ENCODE peak calls at places on chromosome 19, in seven cellular contexts. One of them, this sample, is unnamed.
A peak's percentile ranks its signal among the peaks of the same experiment; 100 is the strongest.

GRCh38 chr19:5693195-5694166 is 3.4 kb downstream of the RPL36 start:
- DNase-seq in breast epithelium: no peak
- DNase-seq in MM.1S: peak; percentile 6
- DNase-seq in spleen: peak; percentile 80
- DNase-seq in AG04450: no peak
- DNase-seq in effector memory CD4-positive, alpha-beta T cell: no peak
- DNase-seq in transverse colon: no peak
- DNase-seq in this sample: no peak

GRCh38 chr19:41767105-41767504 is 11.8 kb downstream of the CEACAM6 start:
- DNase-seq in spleen: no peak
- DNase-seq in AG04450: no peak
- DNase-seq in breast epithelium: no peak
- DNase-seq in effector memory CD4-positive, alpha-beta T cell: no peak
- DNase-seq in MM.1S: no peak
- DNase-seq in transverse colon: no peak
- DNase-seq in this sample: no peak

GRCh38 chr19:21439372-21439771 is 42.4 kb downstream of the ZNF493 start:
- DNase-seq in effector memory CD4-positive, alpha-beta T cell: no peak
- DNase-seq in AG04450: no peak
- DNase-seq in breast epithelium: peak; percentile 67
- DNase-seq in spleen: no peak
- DNase-seq in transverse colon: no peak
- DNase-seq in MM.1S: no peak
- DNase-seq in this sample: no peak

GRCh38 chr19:47158879-47159509 is 28.4 kb downstream of the SAE1 start:
- DNase-seq in spleen: no peak
- DNase-seq in MM.1S: no peak
- DNase-seq in transverse colon: no peak
- DNase-seq in effector memory CD4-positive, alpha-beta T cell: peak; percentile 19
- DNase-seq in breast epithelium: no peak
- DNase-seq in AG04450: no peak
- DNase-seq in this sample: peak; percentile 27

GRCh38 chr19:54357381-54357780 is 7.3 kb downstream of the LAIR1 start:
- DNase-seq in MM.1S: no peak
- DNase-seq in AG04450: no peak
- DNase-seq in transverse colon: no peak
- DNase-seq in spleen: no peak
- DNase-seq in effector memory CD4-positive, alpha-beta T cell: no peak
- DNase-seq in breast epithelium: no peak
- DNase-seq in this sample: no peak

GRCh38 chr19:31511098-31511497 is 161.9 kb upstream of the TSHZ3 start:
- DNase-seq in breast epithelium: no peak
- DNase-seq in spleen: no peak
- DNase-seq in MM.1S: no peak
- DNase-seq in effector memory CD4-positive, alpha-beta T cell: no peak
- DNase-seq in AG04450: no peak
- DNase-seq in transverse colon: no peak
- DNase-seq in this sample: no peak

GRCh38 chr19:31639306-31639705 is 290.1 kb upstream of the TSHZ3 start:
- DNase-seq in AG04450: no peak
- DNase-seq in breast epithelium: no peak
- DNase-seq in spleen: no peak
- DNase-seq in effector memory CD4-positive, alpha-beta T cell: no peak
- DNase-seq in transverse colon: no peak
- DNase-seq in MM.1S: no peak
- DNase-seq in this sample: peak; percentile 44

GRCh38 chr19:23263870-23264590 is 13.8 kb upstream of the ZNF724 start:
- DNase-seq in effector memory CD4-positive, alpha-beta T cell: no peak
- DNase-seq in transverse colon: no peak
- DNase-seq in spleen: no peak
- DNase-seq in breast epithelium: no peak
- DNase-seq in MM.1S: no peak
- DNase-seq in AG04450: no peak
- DNase-seq in this sample: no peak

GRCh38 chr19:42293539-42293938 is 8.4 kb upstream of the PRR19 start:
- DNase-seq in effector memory CD4-positive, alpha-beta T cell: no peak
- DNase-seq in transverse colon: no peak
- DNase-seq in MM.1S: no peak
- DNase-seq in spleen: no peak
- DNase-seq in AG04450: no peak
- DNase-seq in breast epithelium: no peak
- DNase-seq in this sample: no peak

GRCh38 chr19:12695997-12696365 is 450 bp downstream of the FBXW9 start:
- DNase-seq in MM.1S: peak; percentile 25
- DNase-seq in AG04450: no peak
- DNase-seq in transverse colon: no peak
- DNase-seq in breast epithelium: no peak
- DNase-seq in spleen: no peak
- DNase-seq in effector memory CD4-positive, alpha-beta T cell: no peak
- DNase-seq in this sample: no peak

GRCh38 chr19:29813665-29814064 is 1.9 kb downstream of the CCNE1 start:
- DNase-seq in effector memory CD4-positive, alpha-beta T cell: no peak
- DNase-seq in AG04450: no peak
- DNase-seq in MM.1S: no peak
- DNase-seq in spleen: peak; percentile 51
- DNase-seq in transverse colon: no peak
- DNase-seq in breast epithelium: no peak
- DNase-seq in this sample: no peak

GRCh38 chr19:12703056-12703455 is 6.6 kb upstream of the FBXW9 start:
- DNase-seq in transverse colon: no peak
- DNase-seq in MM.1S: no peak
- DNase-seq in AG04450: no peak
- DNase-seq in spleen: no peak
- DNase-seq in breast epithelium: no peak
- DNase-seq in effector memory CD4-positive, alpha-beta T cell: no peak
- DNase-seq in this sample: no peak

GRCh38 chr19:31148671-31149070 is 200.6 kb downstream of the TSHZ3 start:
- DNase-seq in spleen: no peak
- DNase-seq in breast epithelium: no peak
- DNase-seq in AG04450: no peak
- DNase-seq in MM.1S: no peak
- DNase-seq in transverse colon: no peak
- DNase-seq in effector memory CD4-positive, alpha-beta T cell: no peak
- DNase-seq in this sample: no peak

GRCh38 chr19:10352764-10353671 is 13.6 kb upstream of the ICAM3 start:
- DNase-seq in transverse colon: no peak
- DNase-seq in effector memory CD4-positive, alpha-beta T cell: no peak
- DNase-seq in spleen: no peak
- DNase-seq in breast epithelium: no peak
- DNase-seq in AG04450: no peak
- DNase-seq in MM.1S: no peak
- DNase-seq in this sample: no peak

GRCh38 chr19:47240996-47241918 is 10.3 kb upstream of the BBC3 start:
- DNase-seq in AG04450: no peak
- DNase-seq in transverse colon: peak; percentile 83
- DNase-seq in breast epithelium: peak; percentile 79
- DNase-seq in spleen: peak; percentile 90
- DNase-seq in effector memory CD4-positive, alpha-beta T cell: peak; percentile 82
- DNase-seq in MM.1S: peak; percentile 82
- DNase-seq in this sample: peak; percentile 68

GRCh38 chr19:44529541-44529940 is at the start of gene CEACAM20:
- DNase-seq in effector memory CD4-positive, alpha-beta T cell: no peak
- DNase-seq in breast epithelium: no peak
- DNase-seq in MM.1S: no peak
- DNase-seq in transverse colon: no peak
- DNase-seq in spleen: no peak
- DNase-seq in AG04450: no peak
- DNase-seq in this sample: no peak

GRCh38 chr19:33868821-33869412 is 72.2 kb downstream of the KCTD15 start:
- DNase-seq in breast epithelium: peak; percentile 16
- DNase-seq in MM.1S: no peak
- DNase-seq in spleen: peak; percentile 67
- DNase-seq in AG04450: no peak
- DNase-seq in transverse colon: peak; percentile 14
- DNase-seq in effector memory CD4-positive, alpha-beta T cell: no peak
- DNase-seq in this sample: no peak

GRCh38 chr19:54137913-54138776 is 583 bp downstream of the CNOT3 start:
- DNase-seq in spleen: peak; percentile 89
- DNase-seq in effector memory CD4-positive, alpha-beta T cell: peak; percentile 43
- DNase-seq in transverse colon: peak; percentile 43
- DNase-seq in AG04450: no peak
- DNase-seq in MM.1S: peak; percentile 29
- DNase-seq in breast epithelium: no peak
- DNase-seq in this sample: no peak

GRCh38 chr19:54209748-54210494 is 9.3 kb downstream of the RPS9 start:
- DNase-seq in MM.1S: no peak
- DNase-seq in transverse colon: peak; percentile 93
- DNase-seq in AG04450: peak; percentile 96
- DNase-seq in breast epithelium: peak; percentile 75
- DNase-seq in spleen: no peak
- DNase-seq in effector memory CD4-positive, alpha-beta T cell: no peak
- DNase-seq in this sample: peak; percentile 99

GRCh38 chr19:6276447-6276846 is 3.3 kb downstream of the MLLT1 start:
- DNase-seq in breast epithelium: peak; percentile 47
- DNase-seq in AG04450: no peak
- DNase-seq in transverse colon: peak; percentile 56
- DNase-seq in MM.1S: no peak
- DNase-seq in effector memory CD4-positive, alpha-beta T cell: no peak
- DNase-seq in spleen: no peak
- DNase-seq in this sample: peak; percentile 65

DNA sequence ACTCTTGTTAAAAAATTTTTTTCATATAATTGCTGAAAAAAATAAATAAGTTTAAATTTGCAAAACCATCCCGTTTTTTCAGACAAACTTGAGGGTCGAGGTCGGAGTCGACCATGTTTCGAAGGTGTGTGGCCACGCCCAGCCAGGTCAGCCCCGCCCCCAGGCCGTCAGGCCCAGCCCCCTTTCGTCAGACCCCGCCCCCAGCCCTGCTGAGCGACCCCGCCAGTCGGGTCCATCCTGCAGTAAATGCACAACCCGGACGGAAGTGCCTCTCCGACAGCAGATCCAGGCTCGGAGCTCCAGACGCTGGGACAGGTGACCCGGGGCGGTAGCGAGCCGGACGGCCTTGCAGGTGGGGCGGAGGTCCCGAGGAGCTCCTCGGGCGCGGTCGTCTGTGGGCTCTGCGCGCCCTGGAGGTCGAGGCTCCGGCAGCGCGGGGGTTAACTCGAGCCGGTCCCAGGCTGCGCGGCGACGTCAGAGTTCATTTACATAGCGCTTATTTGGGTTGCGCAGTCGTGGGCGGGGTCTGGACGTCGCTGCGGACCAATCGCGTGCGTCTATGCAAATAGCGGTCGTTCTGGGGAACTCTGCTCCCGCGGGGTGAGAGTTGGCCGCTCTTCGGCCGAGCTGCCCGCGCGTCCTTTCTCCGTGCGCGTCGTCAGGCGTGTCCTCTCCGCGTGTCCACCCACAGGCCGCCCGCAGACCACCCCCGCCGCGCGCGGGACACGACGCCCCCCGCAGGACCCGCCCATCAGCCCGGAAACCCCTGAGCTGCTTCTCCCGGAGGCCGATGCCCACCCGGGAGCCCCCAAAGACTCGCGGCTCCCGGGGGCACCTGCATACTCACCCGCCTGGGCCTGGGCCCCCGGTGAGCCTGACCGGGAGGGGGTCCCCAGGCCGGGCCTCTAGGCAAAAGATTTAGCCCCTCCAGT is at the start of gene OCEL1:
- DNase-seq in breast epithelium: peak; percentile 98
- DNase-seq in MM.1S: peak; percentile 98
- DNase-seq in spleen: peak; percentile 98
- DNase-seq in effector memory CD4-positive, alpha-beta T cell: peak; percentile 95
- DNase-seq in transverse colon: peak; percentile 99
- DNase-seq in AG04450: peak; percentile 92
- DNase-seq in this sample: peak; percentile 98
- H3K27ac ChIP-seq in breast epithelium: peak within 1 kb of the TSS; percentile 91
- H3K27ac ChIP-seq in MM.1S: peak within 1 kb of the TSS; percentile 76
- H3K27ac ChIP-seq in spleen: peak within 1 kb of the TSS; percentile 96
- H3K27ac ChIP-seq in effector memory CD4-positive, alpha-beta T cell: peak within 1 kb of the TSS; percentile 65
- H3K27ac ChIP-seq in transverse colon: peak within 1 kb of the TSS; percentile 97
- H3K27ac ChIP-seq in AG04450: peak within 1 kb of the TSS; percentile 47
- H3K27ac ChIP-seq in this sample: peak within 1 kb of the TSS; percentile 81

GRCh38 chr19:7636317-7636690 is 606 bp upstream of the STXBP2 start:
- DNase-seq in spleen: no peak
- DNase-seq in effector memory CD4-positive, alpha-beta T cell: no peak
- DNase-seq in AG04450: no peak
- DNase-seq in breast epithelium: no peak
- DNase-seq in MM.1S: no peak
- DNase-seq in transverse colon: no peak
- DNase-seq in this sample: no peak
- H3K4me3 ChIP-seq in spleen: peak overlapping the region; percentile 77
- H3K4me3 ChIP-seq in effector memory CD4-positive, alpha-beta T cell: peak overlapping the region; percentile 2
- H3K4me3 ChIP-seq in AG04450: no peak overlapping the region
- H3K4me3 ChIP-seq in breast epithelium: peak overlapping the region; percentile 61
- H3K4me3 ChIP-seq in MM.1S: no peak overlapping the region
- H3K4me3 ChIP-seq in transverse colon: peak overlapping the region; percentile 80
- H3K4me3 ChIP-seq in this sample: no peak overlapping the region

GRCh38 chr19:39679056-39679790 is 23.5 kb downstream of the LGALS16 start:
- DNase-seq in breast epithelium: no peak
- DNase-seq in effector memory CD4-positive, alpha-beta T cell: no peak
- DNase-seq in AG04450: no peak
- DNase-seq in MM.1S: peak; percentile 81
- DNase-seq in transverse colon: no peak
- DNase-seq in spleen: no peak
- DNase-seq in this sample: no peak
- H3K27ac ChIP-seq in breast epithelium: no peak overlapping the region
- H3K27ac ChIP-seq in effector memory CD4-positive, alpha-beta T cell: peak overlapping the region; percentile 19
- H3K27ac ChIP-seq in AG04450: no peak overlapping the region
- H3K27ac ChIP-seq in MM.1S: peak overlapping the region; percentile 83
- H3K27ac ChIP-seq in transverse colon: no peak overlapping the region
- H3K27ac ChIP-seq in spleen: peak overlapping the region; percentile 34
- H3K27ac ChIP-seq in this sample: no peak overlapping the region

GRCh38 chr19:52231154-52231565 is 38.2 kb upstream of the ZNF766 start:
- DNase-seq in breast epithelium: no peak
- DNase-seq in effector memory CD4-positive, alpha-beta T cell: no peak
- DNase-seq in spleen: no peak
- DNase-seq in transverse colon: no peak
- DNase-seq in MM.1S: no peak
- DNase-seq in AG04450: no peak
- DNase-seq in this sample: peak; percentile 2

GRCh38 chr19:52237197-52237596 is 32.2 kb upstream of the ZNF766 start:
- DNase-seq in breast epithelium: no peak
- DNase-seq in spleen: no peak
- DNase-seq in effector memory CD4-positive, alpha-beta T cell: no peak
- DNase-seq in MM.1S: no peak
- DNase-seq in AG04450: no peak
- DNase-seq in transverse colon: no peak
- DNase-seq in this sample: peak; percentile 6

GRCh38 chr19:52230685-52231084 is 38.7 kb upstream of the ZNF766 start:
- DNase-seq in breast epithelium: no peak
- DNase-seq in transverse colon: no peak
- DNase-seq in MM.1S: no peak
- DNase-seq in AG04450: no peak
- DNase-seq in spleen: no peak
- DNase-seq in effector memory CD4-positive, alpha-beta T cell: no peak
- DNase-seq in this sample: no peak

GRCh38 chr19:52237771-52238400 is 31.5 kb upstream of the ZNF766 start:
- DNase-seq in MM.1S: peak; percentile 54
- DNase-seq in AG04450: peak; percentile 54
- DNase-seq in spleen: peak; percentile 77
- DNase-seq in transverse colon: peak; percentile 59
- DNase-seq in effector memory CD4-positive, alpha-beta T cell: peak; percentile 41
- DNase-seq in breast epithelium: peak; percentile 46
- DNase-seq in this sample: peak; percentile 68

DNA sequence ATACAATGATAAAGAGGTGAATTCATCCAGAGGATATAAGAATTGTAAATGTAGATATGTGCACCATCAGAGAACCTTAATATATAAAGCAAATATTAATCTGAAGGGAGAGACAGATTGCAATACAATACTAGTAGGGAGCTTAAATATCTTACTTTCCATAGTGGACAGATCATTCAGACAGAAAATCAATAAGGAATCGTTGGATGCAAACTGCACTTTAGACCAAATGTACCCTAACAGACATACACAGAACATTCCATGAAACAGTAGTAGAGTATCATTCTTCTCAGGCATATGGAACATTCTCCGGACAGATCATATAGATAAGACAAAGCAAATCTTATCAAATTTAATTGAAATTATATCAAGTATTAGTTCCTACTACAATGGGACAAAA is 35.0 kb upstream of the ZNF766 start:
- DNase-seq in effector memory CD4-positive, alpha-beta T cell: no peak
- DNase-seq in spleen: no peak
- DNase-seq in MM.1S: no peak
- DNase-seq in AG04450: no peak
- DNase-seq in transverse colon: no peak
- DNase-seq in breast epithelium: no peak
- DNase-seq in this sample: no peak
- H3K4me3 ChIP-seq in effector memory CD4-positive, alpha-beta T cell: no peak overlapping the region
- H3K4me3 ChIP-seq in spleen: no peak overlapping the region
- H3K4me3 ChIP-seq in MM.1S: no peak overlapping the region
- H3K4me3 ChIP-seq in AG04450: no peak overlapping the region
- H3K4me3 ChIP-seq in transverse colon: no peak overlapping the region
- H3K4me3 ChIP-seq in breast epithelium: no peak overlapping the region
- H3K4me3 ChIP-seq in this sample: no peak overlapping the region

This sample was measured in brain microvascular endothelial cell.